ENCODE peak calls at places on chromosomes 4 and X, in six cellular contexts. M, H, G, I, Q and K are unnamed samples.

GRCh38 chrX:114800719-114801118 is 216.7 kb downstream of the IL13RA2 start:
- DNase-seq in I (no peak), H (no peak), Q (peak; percentile 85), M (no peak), G (no peak), K (peak; percentile 80)

GRCh38 chr4:113446019-113446418 is 315.5 kb downstream of the CAMK2D start:
- DNase-seq in I (no peak), Q (peak; percentile 91), G (no peak), M (no peak), H (no peak), K (peak; percentile 75)

GRCh38 chr4:113179996-113180395 is 130.5 kb downstream of the ANK2 start:
- DNase-seq in I (no peak), G (no peak), H (no peak), Q (peak; percentile 29), M (no peak), K (peak; percentile 26)

GRCh38 chr4:22556411-22556969 is 40.6 kb upstream of the ADGRA3 start:
- DNase-seq in I (no peak), Q (no peak), M (no peak), G (no peak), H (no peak), K (no peak)

GRCh38 chrX:39721570-39722279 is 376.0 kb downstream of the BCOR start:
- DNase-seq in G (no peak), H (peak; percentile 83), M (no peak), Q (peak; percentile 93), I (no peak), K (peak; percentile 45)

GRCh38 chrX:136115124-136115908 is 32.0 kb upstream of the FHL1 start:
- DNase-seq in G (no peak), M (no peak), Q (peak; percentile 57), H (no peak), I (no peak), K (peak; percentile 70)

GRCh38 chrX:24498975-24499374 is 33.9 kb downstream of the PDK3 start:
- DNase-seq in Q (peak; percentile 43), G (peak; percentile 28), H (no peak), I (no peak), M (no peak), K (peak; percentile 2)

GRCh38 chr4:139191373-139191772 is 14.4 kb upstream of the ELF2 start:
- DNase-seq in I (no peak), M (no peak), H (no peak), G (no peak), Q (no peak), K (peak; percentile 12)

GRCh38 chr4:183254162-183254561 is 65.9 kb downstream of the CLDN22 start:
- DNase-seq in I (no peak), Q (no peak), G (no peak), M (no peak), H (no peak), K (no peak)

GRCh38 chr4:173246719-173247118 is 78.1 kb downstream of the GALNT7 start:
- DNase-seq in G (no peak), M (no peak), H (no peak), Q (no peak), I (no peak), K (no peak)

GRCh38 chr4:108937066-108937465 is 174.2 kb upstream of the ETNPPL start:
- DNase-seq in M (no peak), H (no peak), Q (no peak), G (no peak), I (no peak), K (peak; percentile 4)

GRCh38 chrX:31228415-31228832 is 156.6 kb upstream of the FTHL17 start:
- DNase-seq in M (peak; percentile 40), H (no peak), G (no peak), I (peak; percentile 37), Q (peak; percentile 43), K (peak; percentile 94)

GRCh38 chr4:53928825-53929224 is 135.6 kb downstream of the CHIC2 start:
- DNase-seq in H (no peak), M (no peak), I (peak; percentile 76), G (no peak), Q (peak; percentile 79), K (peak; percentile 80)

GRCh38 chrX:153333821-153334653 is at the start of gene ZNF275:
- DNase-seq in G (peak; percentile 83), H (peak; percentile 87), M (peak; percentile 85), I (peak; percentile 24), Q (peak; percentile 63), K (peak; percentile 75)

GRCh38 chr4:147481577-147482109 is 746 bp downstream of the EDNRA start:
- DNase-seq in G (no peak), H (no peak), I (no peak), Q (peak; percentile 43), M (no peak), K (peak; percentile 17)

GRCh38 chr4:5828005-5828391 is 64.9 kb downstream of the CRMP1 start:
- DNase-seq in I (no peak), H (no peak), G (no peak), Q (no peak), M (no peak), K (no peak)

GRCh38 chr4:61549356-61549755 is 349.2 kb downstream of the ADGRL3 start:
- DNase-seq in G (no peak), H (no peak), Q (no peak), I (no peak), M (no peak), K (no peak)

GRCh38 chrX:51860679-51861078 is 32.7 kb upstream of the MAGED1 start:
- DNase-seq in M (peak; percentile 19), I (no peak), G (peak; percentile 1), Q (peak; percentile 36), H (no peak), K (peak; percentile 34)

GRCh38 chr4:79403356-79403755 is 4.7 kb downstream of the GK2 start:
- DNase-seq in I (no peak), Q (no peak), G (no peak), H (no peak), M (no peak), K (no peak)

GRCh38 chr4:74127745-74128144 is 28.8 kb upstream of the CXCL2 start:
- DNase-seq in I (no peak), Q (peak; percentile 35), M (no peak), H (no peak), G (no peak), K (no peak)

GRCh38 chr4:112526061-112526460 is 10.1 kb upstream of the NEUROG2 start:
- DNase-seq in I (no peak), Q (peak; percentile 45), G (no peak), M (no peak), H (no peak), K (peak; percentile 58)

GRCh38 chr4:2402453-2402852 is 16.0 kb downstream of the ZFYVE28 start:
- DNase-seq in G (peak; percentile 21), Q (no peak), M (no peak), H (no peak), I (no peak), K (no peak)

GRCh38 chr4:153497988-153498967 is 32.1 kb downstream of the TMEM131L start:
- DNase-seq in Q (peak; percentile 89), I (peak; percentile 66), H (no peak), G (no peak), M (no peak), K (peak; percentile 81)

DNA sequence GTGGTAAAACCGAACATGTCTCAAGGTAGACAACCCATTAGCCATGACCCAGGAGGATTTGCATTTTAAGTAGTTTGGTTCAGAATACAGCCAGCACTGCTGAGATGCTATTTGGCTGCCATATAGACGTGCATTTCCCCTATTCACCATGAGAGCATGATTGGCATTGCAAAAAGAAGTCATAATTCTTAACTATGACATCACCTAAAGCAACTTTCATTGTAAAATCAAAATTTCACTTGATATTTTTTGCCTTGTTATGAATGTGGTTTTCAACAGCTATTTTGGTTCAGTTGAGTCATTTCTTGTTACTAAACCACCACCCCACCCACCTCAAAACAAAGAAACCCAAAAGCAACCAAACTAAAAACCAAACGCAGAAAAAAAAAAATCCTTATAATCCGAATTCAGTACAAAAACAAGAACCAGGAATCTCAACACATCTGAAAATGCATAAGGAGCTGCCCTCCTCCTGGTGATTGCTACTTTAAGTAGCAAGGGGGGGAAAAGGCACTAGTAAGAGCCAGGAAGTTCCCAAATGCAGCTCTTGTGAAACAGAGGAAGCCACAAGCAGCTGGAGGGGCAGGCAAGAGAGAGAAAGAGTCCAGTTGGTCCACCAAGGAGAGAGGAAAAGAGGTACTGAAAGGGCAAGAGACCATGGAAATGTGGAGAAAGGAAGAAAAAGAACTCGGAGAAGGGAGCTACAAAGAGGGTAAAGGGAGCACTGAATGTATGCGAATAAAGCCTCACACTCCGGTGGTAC is 3.1 kb downstream of the SLITRK4 start:
- DNase-seq in G (no peak), I (no peak), H (no peak), Q (no peak), M (no peak), K (no peak)
- H3K4me3 ChIP-seq in G (no peak overlapping the region), I (no peak overlapping the region), H (peak overlapping the region; percentile 76), Q (no peak overlapping the region), M (peak overlapping the region; percentile 55), K (no peak overlapping the region)

GRCh38 chrX:66000628-66001275 is 39.1 kb downstream of the VSIG4 start:
- DNase-seq in I (no peak), M (no peak), H (no peak), Q (no peak), G (no peak), K (no peak)
- H3K4me3 ChIP-seq in I (no peak overlapping the region), M (no peak overlapping the region), H (no peak overlapping the region), Q (no peak overlapping the region), G (no peak overlapping the region), K (no peak overlapping the region)

DNA sequence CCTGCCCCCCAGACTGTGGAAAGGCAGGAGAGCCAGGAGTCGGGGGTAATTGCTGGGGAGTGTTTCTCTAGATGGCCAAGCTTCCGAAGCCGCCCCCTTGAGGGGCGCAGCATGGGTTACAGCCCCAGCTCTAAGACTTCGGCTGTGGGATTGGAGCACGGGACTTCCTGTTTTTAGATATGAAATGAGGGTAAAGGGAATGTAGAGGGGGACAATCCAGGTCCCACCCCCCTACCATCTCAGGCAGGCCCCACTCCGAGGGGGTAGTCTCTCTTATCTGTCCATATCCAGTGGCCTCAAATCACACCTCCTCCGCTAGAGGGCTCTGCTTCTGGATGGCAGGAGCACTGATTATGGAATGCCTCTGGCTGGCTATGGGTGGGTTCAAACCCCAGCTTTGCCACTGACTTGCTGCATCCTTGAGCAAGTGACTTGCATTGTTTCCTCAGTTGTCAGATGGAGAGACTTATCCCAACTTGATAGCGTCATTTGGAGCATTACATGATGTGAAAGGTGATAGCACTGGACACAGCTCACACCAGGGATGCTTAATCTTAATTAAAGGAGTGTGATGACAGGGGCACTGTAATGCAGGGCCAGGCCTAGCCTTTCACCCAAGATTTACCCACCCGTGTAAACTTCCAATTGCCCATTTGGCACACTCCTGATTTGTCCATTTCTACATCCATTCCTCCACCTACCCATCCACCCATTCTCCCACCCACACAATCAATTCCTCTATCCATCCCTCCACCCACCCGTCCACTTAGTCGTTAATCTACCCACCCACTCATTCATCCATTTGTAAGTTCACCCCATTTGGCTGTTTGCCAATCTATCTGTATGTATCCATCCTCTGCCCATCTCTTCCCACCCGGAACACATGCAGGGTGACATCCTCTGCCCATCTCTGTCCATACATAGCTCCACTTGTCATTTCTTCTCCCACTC is 845 bp upstream of the KCND1 start:
- DNase-seq in G (no peak), Q (peak; percentile 50), M (no peak), H (no peak), I (no peak), K (peak; percentile 43)
- H3K4me3 ChIP-seq in G (no peak overlapping the region), Q (peak overlapping the region; percentile 58), M (peak overlapping the region; percentile 50), H (peak overlapping the region; percentile 70), I (peak overlapping the region; percentile 53), K (peak overlapping the region; percentile 55)

DNA sequence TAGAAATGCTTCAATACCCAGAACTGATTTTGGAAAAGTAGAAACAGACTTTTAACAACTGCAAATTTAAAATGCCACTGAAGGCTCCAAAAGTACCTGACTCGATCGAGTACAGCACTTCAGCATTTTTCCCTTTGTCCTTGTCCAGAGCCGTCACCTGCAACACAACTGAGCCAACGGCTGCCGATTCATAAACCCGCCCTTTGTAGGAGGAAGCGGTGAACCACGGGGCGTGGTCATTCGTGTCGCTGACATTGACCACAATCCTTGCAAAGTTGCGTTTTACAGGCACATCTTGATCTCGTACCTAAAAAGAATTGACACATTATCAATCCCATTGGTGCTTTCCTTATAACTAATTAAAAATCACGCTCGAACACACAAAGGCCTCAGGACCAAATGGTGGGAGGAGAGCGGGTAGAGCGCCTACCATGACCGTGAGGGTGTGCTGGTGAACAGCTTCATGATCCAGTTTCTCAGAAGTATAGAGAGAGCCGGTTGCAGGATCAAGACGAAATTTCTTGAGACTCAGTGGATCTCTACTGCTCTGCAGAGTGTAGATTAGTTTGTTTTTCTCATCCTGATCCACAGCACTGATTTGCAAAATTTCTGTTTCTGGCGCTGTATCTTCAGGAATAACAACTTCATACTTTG is 72.8 kb upstream of the MTNR1A start:
- DNase-seq in M (no peak), I (no peak), G (no peak), Q (no peak), H (no peak), K (no peak)
- H3K4me3 ChIP-seq in M (no peak overlapping the region), I (no peak overlapping the region), G (no peak overlapping the region), Q (no peak overlapping the region), H (no peak overlapping the region), K (no peak overlapping the region)